ENCODE peak calls at places on chromosomes 2 and 18, in five cellular contexts. One of them, this sample, is unnamed.

GRCh38 chr18:37393945-37394609 is 171.5 kb downstream of the CELF4 start:
- DNase-seq in mesenchymal stem cell: peak; percentile 89
- DNase-seq in fibroblast of lung: peak; percentile 90
- DNase-seq in neuronal stem cell: peak; percentile 89
- DNase-seq in neural progenitor cell: peak; percentile 95
- DNase-seq in this sample: peak; percentile 76

GRCh38 chr2:67650292-67651133 is 253.4 kb downstream of the ETAA1 start:
- DNase-seq in neural progenitor cell: peak; percentile 80
- DNase-seq in mesenchymal stem cell: peak; percentile 91
- DNase-seq in fibroblast of lung: peak; percentile 97
- DNase-seq in neuronal stem cell: peak; percentile 58
- DNase-seq in this sample: peak; percentile 60

GRCh38 chr2:139790807-139791206 is 1010.6 kb upstream of the NXPH2 start:
- DNase-seq in fibroblast of lung: peak; percentile 56
- DNase-seq in neural progenitor cell: no peak
- DNase-seq in neuronal stem cell: no peak
- DNase-seq in mesenchymal stem cell: peak; percentile 66
- DNase-seq in this sample: no peak

GRCh38 chr2:157296958-157297357 is 28.7 kb downstream of the ERMN start:
- DNase-seq in fibroblast of lung: no peak
- DNase-seq in neural progenitor cell: no peak
- DNase-seq in neuronal stem cell: no peak
- DNase-seq in mesenchymal stem cell: no peak
- DNase-seq in this sample: no peak

GRCh38 chr18:45765740-45766139 is 41.8 kb downstream of the SLC14A1 start:
- DNase-seq in neuronal stem cell: no peak
- DNase-seq in mesenchymal stem cell: no peak
- DNase-seq in fibroblast of lung: no peak
- DNase-seq in neural progenitor cell: no peak
- DNase-seq in this sample: no peak

GRCh38 chr2:174334781-174335604 is at the start of gene SP9:
- DNase-seq in neuronal stem cell: peak; percentile 74
- DNase-seq in fibroblast of lung: peak; percentile 50
- DNase-seq in mesenchymal stem cell: peak; percentile 52
- DNase-seq in neural progenitor cell: peak; percentile 95
- DNase-seq in this sample: no peak

GRCh38 chr2:64331430-64331700 is 122.6 kb upstream of the LGALSL start:
- DNase-seq in neural progenitor cell: peak; percentile 74
- DNase-seq in mesenchymal stem cell: no peak
- DNase-seq in fibroblast of lung: no peak
- DNase-seq in neuronal stem cell: no peak
- DNase-seq in this sample: no peak

GRCh38 chr18:3360211-3360610 is 89.8 kb upstream of the TGIF1 start:
- DNase-seq in fibroblast of lung: no peak
- DNase-seq in neuronal stem cell: peak; percentile 74
- DNase-seq in mesenchymal stem cell: no peak
- DNase-seq in neural progenitor cell: peak; percentile 95
- DNase-seq in this sample: peak; percentile 27

GRCh38 chr2:101540518-101540917 is 65.6 kb upstream of the RFX8 start:
- DNase-seq in neural progenitor cell: no peak
- DNase-seq in neuronal stem cell: no peak
- DNase-seq in fibroblast of lung: peak; percentile 62
- DNase-seq in mesenchymal stem cell: peak; percentile 85
- DNase-seq in this sample: no peak

GRCh38 chr2:40329739-40330047 is 122.2 kb downstream of the SLC8A1 start:
- DNase-seq in neuronal stem cell: no peak
- DNase-seq in mesenchymal stem cell: no peak
- DNase-seq in neural progenitor cell: no peak
- DNase-seq in fibroblast of lung: no peak
- DNase-seq in this sample: no peak

GRCh38 chr2:231391981-231392380 is 3.5 kb upstream of the B3GNT7 start:
- DNase-seq in neuronal stem cell: no peak
- DNase-seq in fibroblast of lung: no peak
- DNase-seq in neural progenitor cell: no peak
- DNase-seq in mesenchymal stem cell: no peak
- DNase-seq in this sample: no peak

GRCh38 chr2:9937258-9937657 is 14.2 kb upstream of the GRHL1 start:
- DNase-seq in fibroblast of lung: no peak
- DNase-seq in neuronal stem cell: no peak
- DNase-seq in neural progenitor cell: no peak
- DNase-seq in mesenchymal stem cell: no peak
- DNase-seq in this sample: no peak

GRCh38 chr2:234771985-234772774 is 179.6 kb upstream of the SH3BP4 start:
- DNase-seq in neuronal stem cell: no peak
- DNase-seq in mesenchymal stem cell: peak; percentile 55
- DNase-seq in neural progenitor cell: no peak
- DNase-seq in fibroblast of lung: peak; percentile 56
- DNase-seq in this sample: no peak

GRCh38 chr2:121897335-121897970 is 142.0 kb downstream of the TSN start:
- DNase-seq in neural progenitor cell: peak; percentile 46
- DNase-seq in neuronal stem cell: no peak
- DNase-seq in fibroblast of lung: peak; percentile 13
- DNase-seq in mesenchymal stem cell: peak; percentile 3
- DNase-seq in this sample: peak; percentile 9

GRCh38 chr2:33110461-33110860 is 163.7 kb downstream of the LTBP1 start:
- DNase-seq in fibroblast of lung: no peak
- DNase-seq in neural progenitor cell: no peak
- DNase-seq in mesenchymal stem cell: peak; percentile 77
- DNase-seq in neuronal stem cell: no peak
- DNase-seq in this sample: no peak

GRCh38 chr2:63048367-63049171 is 2.1 kb upstream of the OTX1 start:
- DNase-seq in mesenchymal stem cell: peak; percentile 47
- DNase-seq in neuronal stem cell: peak; percentile 53
- DNase-seq in neural progenitor cell: peak; percentile 82
- DNase-seq in fibroblast of lung: no peak
- DNase-seq in this sample: no peak

GRCh38 chr2:63721082-63721424 is 120.6 kb upstream of the UGP2 start:
- DNase-seq in fibroblast of lung: no peak
- DNase-seq in mesenchymal stem cell: no peak
- DNase-seq in neural progenitor cell: no peak
- DNase-seq in neuronal stem cell: no peak
- DNase-seq in this sample: no peak

GRCh38 chr18:8713691-8714090 is 8.3 kb downstream of the MTCL1 start:
- DNase-seq in fibroblast of lung: no peak
- DNase-seq in neuronal stem cell: no peak
- DNase-seq in mesenchymal stem cell: no peak
- DNase-seq in neural progenitor cell: no peak
- DNase-seq in this sample: no peak

GRCh38 chr2:2107140-2107539 is 223.9 kb downstream of the MYT1L start:
- DNase-seq in neural progenitor cell: no peak
- DNase-seq in neuronal stem cell: no peak
- DNase-seq in mesenchymal stem cell: no peak
- DNase-seq in fibroblast of lung: no peak
- DNase-seq in this sample: no peak
- H3K4me1 ChIP-seq in neural progenitor cell: peaks cover 5% of the 10 kb centered on the region
- H3K4me1 ChIP-seq in neuronal stem cell: no peaks in the 10 kb centered on the region
- H3K4me1 ChIP-seq in mesenchymal stem cell: peaks cover 7% of the 10 kb centered on the region
- H3K4me1 ChIP-seq in fibroblast of lung: no peaks in the 10 kb centered on the region
- H3K4me1 ChIP-seq in this sample: no peaks in the 10 kb centered on the region

GRCh38 chr2:238082858-238083257 is 17.3 kb upstream of the ESPNL start:
- DNase-seq in mesenchymal stem cell: no peak
- DNase-seq in fibroblast of lung: no peak
- DNase-seq in neural progenitor cell: no peak
- DNase-seq in neuronal stem cell: no peak
- DNase-seq in this sample: no peak
- H3K36me3 ChIP-seq in mesenchymal stem cell: peaks cover 35% of the 10 kb centered on the region
- H3K36me3 ChIP-seq in fibroblast of lung: peaks cover 2% of the 10 kb centered on the region
- H3K36me3 ChIP-seq in neural progenitor cell: no peaks in the 10 kb centered on the region
- H3K36me3 ChIP-seq in neuronal stem cell: peaks cover 23% of the 10 kb centered on the region
- H3K36me3 ChIP-seq in this sample: peaks cover 34% of the 10 kb centered on the region

DNA sequence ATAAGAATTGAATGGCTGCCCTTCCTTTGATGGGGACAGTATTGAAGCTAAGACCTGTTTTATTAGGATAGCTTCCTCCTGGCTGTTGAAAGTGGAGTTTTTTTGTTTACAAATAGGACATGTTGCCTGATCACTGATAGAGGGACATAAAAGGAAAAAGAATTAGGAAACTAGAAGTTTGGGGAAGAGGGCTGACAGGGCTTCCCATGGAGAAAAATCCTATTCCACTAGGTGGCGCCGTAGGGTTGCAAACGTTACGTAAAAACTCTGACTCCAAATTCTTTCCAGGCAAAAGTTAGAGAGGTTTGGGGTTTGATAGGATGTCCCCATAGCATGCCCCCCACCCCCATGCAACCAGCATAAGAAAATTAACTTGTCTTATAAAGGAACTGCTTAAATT is 11.1 kb upstream of the RBFA start:
- DNase-seq in fibroblast of lung: no peak
- DNase-seq in neural progenitor cell: peak; percentile 15
- DNase-seq in mesenchymal stem cell: no peak
- DNase-seq in neuronal stem cell: no peak
- DNase-seq in this sample: peak; percentile 43
- H3K9me3 ChIP-seq in fibroblast of lung: no peaks in the 10 kb centered on the region
- H3K9me3 ChIP-seq in neural progenitor cell: peaks cover 43% of the 10 kb centered on the region
- H3K9me3 ChIP-seq in mesenchymal stem cell: peaks cover 51% of the 10 kb centered on the region
- H3K9me3 ChIP-seq in neuronal stem cell: peaks cover 20% of the 10 kb centered on the region
- H3K9me3 ChIP-seq in this sample: peaks cover 9% of the 10 kb centered on the region

DNA sequence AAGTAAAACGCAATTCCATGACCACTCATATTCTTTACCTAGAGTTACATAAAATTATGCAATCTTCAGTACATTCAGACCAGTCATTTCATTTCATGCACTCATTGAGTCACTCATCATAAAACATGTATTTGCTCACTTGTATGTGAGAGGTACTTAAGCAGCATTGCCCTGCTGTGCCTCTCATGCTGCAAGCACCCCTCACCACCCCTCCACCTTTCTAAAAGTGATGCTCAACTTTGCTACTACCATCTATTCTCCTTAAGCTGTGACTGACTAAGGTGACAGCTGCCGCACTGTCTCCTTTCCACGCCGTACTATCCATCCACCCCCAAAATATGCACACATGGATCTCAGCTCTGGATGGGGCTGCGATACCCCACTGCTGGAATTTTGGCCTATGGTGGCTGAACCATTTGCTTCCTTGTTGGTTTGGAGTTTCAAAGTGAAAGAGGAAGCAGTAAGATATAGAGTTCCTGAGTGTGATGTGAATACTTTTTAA is 7.2 kb downstream of the ARHGAP25 start:
- DNase-seq in neural progenitor cell: no peak
- DNase-seq in fibroblast of lung: no peak
- DNase-seq in mesenchymal stem cell: no peak
- DNase-seq in neuronal stem cell: no peak
- DNase-seq in this sample: no peak
- H3K4me1 ChIP-seq in neural progenitor cell: no peaks in the 10 kb centered on the region
- H3K4me1 ChIP-seq in fibroblast of lung: no peaks in the 10 kb centered on the region
- H3K4me1 ChIP-seq in mesenchymal stem cell: no peaks in the 10 kb centered on the region
- H3K4me1 ChIP-seq in neuronal stem cell: no peaks in the 10 kb centered on the region
- H3K4me1 ChIP-seq in this sample: no peaks in the 10 kb centered on the region

GRCh38 chr2:74083750-74084149 is 64.0 kb downstream of the BOLA3 start:
- DNase-seq in mesenchymal stem cell: no peak
- DNase-seq in neuronal stem cell: no peak
- DNase-seq in fibroblast of lung: no peak
- DNase-seq in neural progenitor cell: no peak
- DNase-seq in this sample: no peak

GRCh38 chr2:74087696-74088095 is 60.0 kb downstream of the BOLA3 start:
- DNase-seq in neural progenitor cell: no peak
- DNase-seq in fibroblast of lung: no peak
- DNase-seq in mesenchymal stem cell: no peak
- DNase-seq in neuronal stem cell: no peak
- DNase-seq in this sample: no peak

GRCh38 chr2:74089816-74090745 is 57.6 kb downstream of the BOLA3 start:
- DNase-seq in neural progenitor cell: no peak
- DNase-seq in mesenchymal stem cell: no peak
- DNase-seq in fibroblast of lung: no peak
- DNase-seq in neuronal stem cell: no peak
- DNase-seq in this sample: no peak

GRCh38 chr2:74081030-74081429 is 66.7 kb downstream of the BOLA3 start:
- DNase-seq in neural progenitor cell: no peak
- DNase-seq in mesenchymal stem cell: peak; percentile 30
- DNase-seq in neuronal stem cell: no peak
- DNase-seq in fibroblast of lung: no peak
- DNase-seq in this sample: no peak

DNA sequence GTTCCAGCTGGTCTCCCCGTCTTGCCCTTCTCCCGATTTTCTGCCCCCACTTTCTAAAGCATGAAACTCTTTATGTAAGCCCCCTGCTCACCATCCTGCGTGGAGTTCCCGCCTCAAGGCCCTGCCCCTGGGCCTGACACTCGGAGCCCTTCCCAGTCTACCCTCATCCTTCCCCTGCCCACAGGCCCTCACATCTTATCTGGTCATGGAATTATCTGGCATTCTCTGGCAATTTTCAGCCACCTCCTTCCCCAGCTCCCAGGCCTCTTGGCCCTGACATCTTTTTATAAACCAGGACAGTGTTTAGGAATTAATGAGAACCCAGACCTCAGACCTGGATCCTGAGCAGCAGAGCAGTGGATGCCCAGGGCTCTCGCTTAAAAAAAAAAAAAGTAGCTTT is 61.7 kb downstream of the BOLA3 start:
- DNase-seq in neural progenitor cell: no peak
- DNase-seq in mesenchymal stem cell: no peak
- DNase-seq in neuronal stem cell: no peak
- DNase-seq in fibroblast of lung: no peak
- DNase-seq in this sample: no peak
- H3K36me3 ChIP-seq in neural progenitor cell: no peaks in the 10 kb centered on the region
- H3K36me3 ChIP-seq in mesenchymal stem cell: peaks cover 46% of the 10 kb centered on the region
- H3K36me3 ChIP-seq in neuronal stem cell: peaks cover 36% of the 10 kb centered on the region
- H3K36me3 ChIP-seq in fibroblast of lung: peaks cover 1% of the 10 kb centered on the region
- H3K36me3 ChIP-seq in this sample: peaks cover 8% of the 10 kb centered on the region

DNA sequence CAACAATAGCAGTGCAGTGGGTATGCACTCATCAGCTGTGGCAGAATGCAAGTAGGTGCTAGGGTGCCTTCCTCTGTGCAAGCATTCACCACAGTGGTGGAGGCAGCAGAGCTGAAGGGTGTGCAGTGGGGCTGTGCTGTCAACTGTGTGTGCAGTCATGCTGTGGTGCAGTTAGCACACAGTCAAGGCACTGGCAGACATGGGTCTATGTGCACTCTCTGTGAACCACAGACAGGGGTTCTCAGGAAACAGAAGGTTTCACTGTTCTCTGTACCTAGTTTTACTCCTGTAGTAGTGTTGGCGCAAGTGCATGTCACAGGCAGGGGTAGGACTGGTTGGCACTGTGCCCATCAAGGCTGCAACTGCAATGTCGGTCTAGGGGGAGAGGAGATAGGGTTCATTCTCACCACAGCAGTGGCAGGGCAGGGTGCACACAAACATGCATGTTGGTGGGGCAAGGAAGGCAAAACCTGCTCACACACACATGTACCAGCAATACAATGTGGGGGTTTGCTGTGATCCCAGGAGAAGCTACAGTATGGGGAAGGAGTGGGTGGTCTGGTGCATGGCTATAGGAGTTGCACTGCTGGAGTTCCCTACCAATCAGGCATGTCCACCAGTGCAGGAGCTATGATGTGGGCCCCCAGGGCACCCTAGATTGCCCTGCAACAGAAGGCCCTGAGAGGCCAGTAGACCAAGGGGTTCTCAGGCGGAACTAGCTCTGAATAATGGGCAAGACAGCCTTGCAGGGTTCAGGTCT is 242.7 kb upstream of the DDX18 start:
- DNase-seq in mesenchymal stem cell: no peak
- DNase-seq in neuronal stem cell: no peak
- DNase-seq in fibroblast of lung: no peak
- DNase-seq in neural progenitor cell: no peak
- DNase-seq in this sample: no peak
- H3K9me3 ChIP-seq in mesenchymal stem cell: peaks cover 4% of the 10 kb centered on the region
- H3K9me3 ChIP-seq in neuronal stem cell: peaks cover 5% of the 10 kb centered on the region
- H3K9me3 ChIP-seq in fibroblast of lung: no peaks in the 10 kb centered on the region
- H3K9me3 ChIP-seq in neural progenitor cell: no peaks in the 10 kb centered on the region
- H3K9me3 ChIP-seq in this sample: no peaks in the 10 kb centered on the region